ENCODE peak calls at places on chromosomes 11 and 22, in four cellular contexts. Y, G, K and Q are unnamed samples.

GRCh38 chr22:30694638-30695350 is at the start of gene OSBP2:
- DNase-seq in Y (peak; percentile 93), G (peak; percentile 84), K (no peak), Q (peak; percentile 62)

GRCh38 chr11:28559497-28559896 is 451.3 kb downstream of the METTL15 start:
- DNase-seq in Y (no peak), G (no peak), K (no peak), Q (no peak)

GRCh38 chr11:71429701-71430100 is 18.5 kb downstream of the DHCR7 start:
- DNase-seq in Y (no peak), G (no peak), K (peak; percentile 34), Q (no peak)

GRCh38 chr11:74380746-74381439 is 17.3 kb downstream of the PGM2L1 start:
- DNase-seq in Y (no peak), G (no peak), K (no peak), Q (no peak)

GRCh38 chr11:44600739-44601416 is 35.4 kb downstream of the CD82 start:
- DNase-seq in Y (no peak), G (peak; percentile 88), K (no peak), Q (no peak)

GRCh38 chr11:63670738-63671321 is 346 bp downstream of the ATL3 start:
- DNase-seq in Y (peak; percentile 84), G (peak; percentile 90), K (no peak), Q (peak; percentile 77)

GRCh38 chr11:108751444-108751843 is 86.6 kb downstream of the DDX10 start:
- DNase-seq in Y (no peak), G (no peak), K (no peak), Q (no peak)

GRCh38 chr11:79087238-79087956 is 353.4 kb downstream of the TENM4 start:
- DNase-seq in Y (peak; percentile 40), G (no peak), K (no peak), Q (no peak)

GRCh38 chr11:119509277-119509841 is 86.4 kb upstream of the THY1 start:
- DNase-seq in Y (no peak), G (no peak), K (no peak), Q (no peak)

GRCh38 chr11:68164437-68164836 is 43.2 kb upstream of the CHKA start:
- DNase-seq in Y (no peak), G (no peak), K (no peak), Q (no peak)

GRCh38 chr11:35061516-35062440 is 77.2 kb upstream of the CD44 start:
- DNase-seq in Y (no peak), G (no peak), K (no peak), Q (no peak)

GRCh38 chr11:75350743-75351540 is 519 bp downstream of the ARRB1 start:
- DNase-seq in Y (peak; percentile 67), G (peak; percentile 87), K (no peak), Q (peak; percentile 91)

GRCh38 chr22:43177479-43177878 is 9.5 kb downstream of the TTLL12 start:
- DNase-seq in Y (no peak), G (peak; percentile 61), K (no peak), Q (no peak)

DNA sequence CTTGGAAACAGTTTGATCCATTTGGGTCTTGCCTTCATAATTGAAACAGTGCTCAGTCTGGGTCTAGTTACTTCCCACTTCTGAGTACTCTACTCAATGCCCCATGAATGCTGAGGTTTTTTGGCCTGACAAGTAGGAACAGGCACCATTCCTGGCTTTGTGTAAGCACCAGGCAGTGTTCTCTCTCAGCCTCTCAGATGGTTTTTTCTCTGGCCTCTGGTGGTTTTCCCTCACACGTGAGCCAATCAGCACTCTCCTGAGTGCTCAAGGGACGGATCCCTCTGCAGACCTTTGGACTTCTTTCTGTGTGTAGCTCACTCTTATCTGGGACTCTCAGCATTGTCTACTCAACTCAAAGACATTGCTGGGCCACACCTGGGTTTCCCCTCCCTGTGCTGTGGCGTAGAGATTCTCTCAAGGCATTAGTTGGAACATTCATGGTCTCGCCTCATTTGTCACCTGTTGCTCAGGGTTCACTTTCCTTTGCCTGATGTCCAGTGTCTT is 21.3 kb downstream of the SIK2 start:
- DNase-seq in Y (no peak), G (no peak), K (no peak), Q (no peak)
- H3K27ac ChIP-seq in Y (no peak overlapping the region), G (no peak overlapping the region), K (no peak overlapping the region), Q (no peak overlapping the region)

GRCh38 chr11:17877886-17878285 is 135.0 kb downstream of the SERGEF start:
- DNase-seq in Y (no peak), G (no peak), K (no peak), Q (no peak)
- TF ChIP-seq POLR2AphosphoS5 in Y (no peak), G (no peak), K (no peak), Q (no peak)

GRCh38 chr22:18021431-18021830 is 2.9 kb downstream of the MICAL3 start:
- DNase-seq in Y (no peak), G (peak; percentile 44), K (no peak), Q (no peak)

GRCh38 chr22:18024956-18025720 is 777 bp upstream of the MICAL3 start:
- DNase-seq in Y (peak; percentile 47), G (peak; percentile 53), K (no peak), Q (no peak)

GRCh38 chr22:18022851-18023250 is 1.5 kb downstream of the MICAL3 start:
- DNase-seq in Y (no peak), G (peak; percentile 8), K (no peak), Q (no peak)

GRCh38 chr22:18023509-18024275 is 669 bp downstream of the MICAL3 start:
- DNase-seq in Y (peak; percentile 87), G (peak; percentile 82), K (peak; percentile 91), Q (peak; percentile 93)

GRCh38 chr22:18024276-18024939 is at the start of gene MICAL3:
- DNase-seq in Y (peak; percentile 93), G (peak; percentile 93), K (no peak), Q (peak; percentile 77)
- H3K27ac ChIP-seq in Y (peak within 1 kb of the TSS; percentile 39), G (peak within 1 kb of the TSS; percentile 68), K (peak within 1 kb of the TSS; percentile 81), Q (peak within 1 kb of the TSS; percentile 91)

GRCh38 chr22:37487129-37487528 is 945 bp upstream of the MFNG start:
- DNase-seq in Y (no peak), G (no peak), K (no peak), Q (no peak)

GRCh38 chr22:37485006-37485713 is 1.0 kb downstream of the MFNG start:
- DNase-seq in Y (no peak), G (peak; percentile 92), K (no peak), Q (no peak)

GRCh38 chr22:37487559-37487958 is 1.4 kb upstream of the MFNG start:
- DNase-seq in Y (no peak), G (no peak), K (no peak), Q (no peak)

GRCh38 chr22:37485714-37486223 is 415 bp downstream of the MFNG start:
- DNase-seq in Y (no peak), G (peak; percentile 84), K (no peak), Q (no peak)

DNA sequence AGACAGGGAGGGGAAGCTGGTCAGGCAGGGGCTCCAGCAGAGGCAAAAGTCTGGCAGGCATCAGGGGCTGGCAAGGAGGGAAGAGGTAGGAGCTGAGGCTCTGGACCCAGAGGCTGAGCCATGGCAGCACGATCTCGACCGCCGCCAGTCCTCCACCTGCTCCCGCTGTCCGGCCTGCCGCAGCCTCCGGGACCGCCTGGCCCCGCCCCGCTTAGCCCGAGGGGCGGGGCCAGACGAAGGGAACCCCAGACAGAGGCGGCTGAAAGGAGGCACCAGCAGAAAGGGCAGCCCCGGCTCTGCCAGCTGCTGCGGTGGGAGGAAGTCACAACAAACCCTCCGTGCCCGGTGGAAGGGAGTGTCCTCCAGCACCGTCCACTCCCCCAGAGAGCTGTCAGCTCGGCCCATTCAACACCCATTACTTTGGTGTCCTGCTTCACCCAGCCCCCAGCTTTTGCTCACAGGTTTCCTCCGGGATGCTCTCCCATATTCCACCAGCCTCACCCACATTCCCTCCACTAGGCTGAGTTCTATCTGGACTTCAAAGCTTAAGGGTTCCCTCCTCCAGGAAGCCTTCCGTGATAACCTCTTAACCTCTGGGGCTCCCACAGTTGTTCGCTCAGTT is at the start of gene MFNG:
- DNase-seq in Y (peak; percentile 91), G (peak; percentile 96), K (no peak), Q (peak; percentile 77)
- TF ChIP-seq POLR2AphosphoS5 in Y (no peak), G (peak; percentile 83), K (no peak), Q (no peak)

GRCh38 chr22:25399649-25400151 is 164.8 kb upstream of the GRK3 start:
- DNase-seq in Y (no peak), G (peak; percentile 54), K (no peak), Q (peak; percentile 61)
- H3K27ac ChIP-seq in Y (no peak overlapping the region), G (no peak overlapping the region), K (no peak overlapping the region), Q (no peak overlapping the region)